ENCODE peak calls at places on chromosome 18, in seven cellular contexts. One of them, this sample, is unnamed.

GRCh38 chr18:48800479-48800876 is 150.3 kb downstream of the SMAD7 start:
- DNase-seq in activated T-helper 1 cell treated with anti-CD3 and anti-CD28 coated beads, Interleukin-2, amount 50 U/mL, for 16 hours: no peak
- DNase-seq in AG09319: no peak
- DNase-seq in T-cell: no peak
- DNase-seq in NCI-H1417: no peak
- DNase-seq in esophagus squamous epithelium: no peak
- DNase-seq in mucosa of gallbladder: no peak
- DNase-seq in this sample: no peak

GRCh38 chr18:48896875-48897511 is 53.8 kb downstream of the SMAD7 start:
- DNase-seq in mucosa of gallbladder: peak
- DNase-seq in AG09319: no peak
- DNase-seq in T-cell: peak
- DNase-seq in esophagus squamous epithelium: no peak
- DNase-seq in activated T-helper 1 cell treated with anti-CD3 and anti-CD28 coated beads, Interleukin-2, amount 50 U/mL, for 16 hours: no peak
- DNase-seq in NCI-H1417: no peak
- DNase-seq in this sample: peak

GRCh38 chr18:24466766-24467165 is 6.3 kb downstream of the HRH4 start:
- DNase-seq in AG09319: no peak
- DNase-seq in mucosa of gallbladder: no peak
- DNase-seq in NCI-H1417: no peak
- DNase-seq in T-cell: no peak
- DNase-seq in esophagus squamous epithelium: no peak
- DNase-seq in activated T-helper 1 cell treated with anti-CD3 and anti-CD28 coated beads, Interleukin-2, amount 50 U/mL, for 16 hours: no peak
- DNase-seq in this sample: no peak

GRCh38 chr18:26965206-26965605 is 99.7 kb upstream of the AQP4 start:
- DNase-seq in T-cell: no peak
- DNase-seq in mucosa of gallbladder: no peak
- DNase-seq in AG09319: no peak
- DNase-seq in activated T-helper 1 cell treated with anti-CD3 and anti-CD28 coated beads, Interleukin-2, amount 50 U/mL, for 16 hours: no peak
- DNase-seq in esophagus squamous epithelium: no peak
- DNase-seq in NCI-H1417: no peak
- DNase-seq in this sample: no peak

GRCh38 chr18:7259482-7259881 is 28.6 kb downstream of the LRRC30 start:
- DNase-seq in activated T-helper 1 cell treated with anti-CD3 and anti-CD28 coated beads, Interleukin-2, amount 50 U/mL, for 16 hours: no peak
- DNase-seq in AG09319: no peak
- DNase-seq in esophagus squamous epithelium: no peak
- DNase-seq in NCI-H1417: no peak
- DNase-seq in mucosa of gallbladder: no peak
- DNase-seq in T-cell: no peak
- DNase-seq in this sample: no peak

GRCh38 chr18:61286867-61287266 is 46.4 kb upstream of the CDH20 start:
- DNase-seq in NCI-H1417: no peak
- DNase-seq in esophagus squamous epithelium: no peak
- DNase-seq in T-cell: no peak
- DNase-seq in AG09319: no peak
- DNase-seq in mucosa of gallbladder: no peak
- DNase-seq in activated T-helper 1 cell treated with anti-CD3 and anti-CD28 coated beads, Interleukin-2, amount 50 U/mL, for 16 hours: no peak
- DNase-seq in this sample: no peak

GRCh38 chr18:35740616-35741015 is 159.1 kb downstream of the GALNT1 start:
- DNase-seq in mucosa of gallbladder: no peak
- DNase-seq in NCI-H1417: no peak
- DNase-seq in T-cell: no peak
- DNase-seq in esophagus squamous epithelium: no peak
- DNase-seq in AG09319: no peak
- DNase-seq in activated T-helper 1 cell treated with anti-CD3 and anti-CD28 coated beads, Interleukin-2, amount 50 U/mL, for 16 hours: no peak
- DNase-seq in this sample: no peak

GRCh38 chr18:31093880-31094279 is 8.3 kb downstream of the DSC2 start:
- DNase-seq in mucosa of gallbladder: no peak
- DNase-seq in NCI-H1417: no peak
- DNase-seq in esophagus squamous epithelium: no peak
- DNase-seq in AG09319: no peak
- DNase-seq in T-cell: no peak
- DNase-seq in activated T-helper 1 cell treated with anti-CD3 and anti-CD28 coated beads, Interleukin-2, amount 50 U/mL, for 16 hours: no peak
- DNase-seq in this sample: no peak

GRCh38 chr18:25669741-25670140 is 317.8 kb upstream of the ZNF521 start:
- DNase-seq in T-cell: no peak
- DNase-seq in activated T-helper 1 cell treated with anti-CD3 and anti-CD28 coated beads, Interleukin-2, amount 50 U/mL, for 16 hours: no peak
- DNase-seq in mucosa of gallbladder: no peak
- DNase-seq in AG09319: no peak
- DNase-seq in esophagus squamous epithelium: no peak
- DNase-seq in NCI-H1417: no peak
- DNase-seq in this sample: peak

GRCh38 chr18:35376393-35376741 is 770 bp downstream of the ZNF396 start:
- DNase-seq in T-cell: peak
- DNase-seq in AG09319: no peak
- DNase-seq in mucosa of gallbladder: peak
- DNase-seq in NCI-H1417: peak
- DNase-seq in esophagus squamous epithelium: no peak
- DNase-seq in activated T-helper 1 cell treated with anti-CD3 and anti-CD28 coated beads, Interleukin-2, amount 50 U/mL, for 16 hours: no peak
- DNase-seq in this sample: no peak

GRCh38 chr18:34976899-34977786 is 64.1 kb upstream of the MAPRE2 start:
- DNase-seq in NCI-H1417: peak
- DNase-seq in T-cell: peak
- DNase-seq in esophagus squamous epithelium: peak
- DNase-seq in mucosa of gallbladder: peak
- DNase-seq in activated T-helper 1 cell treated with anti-CD3 and anti-CD28 coated beads, Interleukin-2, amount 50 U/mL, for 16 hours: peak
- DNase-seq in AG09319: no peak
- DNase-seq in this sample: peak

GRCh38 chr18:28792404-28793103 is 615.6 kb upstream of the CDH2 start:
- DNase-seq in T-cell: no peak
- DNase-seq in NCI-H1417: no peak
- DNase-seq in esophagus squamous epithelium: no peak
- DNase-seq in mucosa of gallbladder: peak
- DNase-seq in activated T-helper 1 cell treated with anti-CD3 and anti-CD28 coated beads, Interleukin-2, amount 50 U/mL, for 16 hours: no peak
- DNase-seq in AG09319: no peak
- DNase-seq in this sample: no peak

GRCh38 chr18:51051105-51051712 is 21.2 kb downstream of the SMAD4 start:
- DNase-seq in mucosa of gallbladder: no peak
- DNase-seq in NCI-H1417: peak
- DNase-seq in activated T-helper 1 cell treated with anti-CD3 and anti-CD28 coated beads, Interleukin-2, amount 50 U/mL, for 16 hours: no peak
- DNase-seq in esophagus squamous epithelium: no peak
- DNase-seq in T-cell: no peak
- DNase-seq in AG09319: no peak
- DNase-seq in this sample: peak

GRCh38 chr18:22525883-22526282 is 108.2 kb upstream of the CTAGE1 start:
- DNase-seq in AG09319: no peak
- DNase-seq in mucosa of gallbladder: no peak
- DNase-seq in esophagus squamous epithelium: no peak
- DNase-seq in T-cell: no peak
- DNase-seq in NCI-H1417: no peak
- DNase-seq in activated T-helper 1 cell treated with anti-CD3 and anti-CD28 coated beads, Interleukin-2, amount 50 U/mL, for 16 hours: no peak
- DNase-seq in this sample: no peak

GRCh38 chr18:58045265-58046086 is 1.4 kb downstream of the NEDD4L start:
- DNase-seq in NCI-H1417: peak
- DNase-seq in mucosa of gallbladder: peak
- DNase-seq in T-cell: peak
- DNase-seq in activated T-helper 1 cell treated with anti-CD3 and anti-CD28 coated beads, Interleukin-2, amount 50 U/mL, for 16 hours: peak
- DNase-seq in esophagus squamous epithelium: no peak
- DNase-seq in AG09319: no peak
- DNase-seq in this sample: peak

GRCh38 chr18:60350975-60351374 is 21.6 kb downstream of the MC4R start:
- DNase-seq in esophagus squamous epithelium: no peak
- DNase-seq in AG09319: no peak
- DNase-seq in mucosa of gallbladder: no peak
- DNase-seq in activated T-helper 1 cell treated with anti-CD3 and anti-CD28 coated beads, Interleukin-2, amount 50 U/mL, for 16 hours: no peak
- DNase-seq in T-cell: no peak
- DNase-seq in NCI-H1417: no peak
- DNase-seq in this sample: peak

This sample was measured in GM23248.